ENCODE peak calls at places on chromosomes 1 and 21, in nine cellular contexts. Z is cardiac muscle cell; O is activated gamma-delta T cell; R is H9; U is stimulated activated naive CD4-positive, alpha-beta T cell treated with Interleukin-2 at 50 U/mL for 16 hours; P is kidney epithelial cell; Q is central memory CD8-positive, alpha-beta T cell; W is HFF-Myc; N is AG04450. C is an unnamed sample.

GRCh38 chr21:38831526-38832467 is 26.1 kb downstream of the ETS2 start:
- DNase-seq in W (peak; percentile 82), Q (no peak), Z (peak; percentile 99), R (no peak), O (no peak), P (peak; percentile 94), U (peak; percentile 20), N (peak; percentile 95), C (peak; percentile 97)

GRCh38 chr21:44582055-44582454 is 1.7 kb upstream of the KRTAP10-5 start:
- DNase-seq in R (peak; percentile 21), Z (no peak), W (no peak), O (no peak), U (no peak), P (no peak), Q (no peak), N (no peak), C (no peak)

GRCh38 chr1:12327566-12327965 is 97.7 kb downstream of the VPS13D start:
- DNase-seq in P (no peak), U (no peak), W (no peak), Q (no peak), O (no peak), N (no peak), Z (no peak), R (no peak), C (no peak)

GRCh38 chr1:208511242-208511860 is 267.2 kb upstream of the PLXNA2 start:
- DNase-seq in N (no peak), O (no peak), Q (no peak), W (no peak), Z (no peak), P (no peak), U (no peak), R (no peak), C (peak; percentile 36)

GRCh38 chr1:59765036-59765730 is 49.6 kb upstream of the HOOK1 start:
- DNase-seq in U (no peak), O (no peak), W (no peak), P (no peak), N (no peak), R (no peak), Q (no peak), Z (no peak), C (no peak)

GRCh38 chr1:53130878-53131589 is 11.4 kb downstream of the SLC1A7 start:
- DNase-seq in O (no peak), U (no peak), N (no peak), P (no peak), Q (no peak), W (no peak), R (no peak), Z (no peak), C (no peak)

GRCh38 chr1:149942207-149942606 is 5.5 kb upstream of the MTMR11 start:
- DNase-seq in W (no peak), P (no peak), O (no peak), N (no peak), Q (no peak), Z (peak; percentile 62), R (peak; percentile 67), U (no peak), C (no peak)

GRCh38 chr1:94599090-94599813 is 57.7 kb upstream of the F3 start:
- DNase-seq in O (no peak), N (no peak), P (no peak), W (no peak), Z (peak; percentile 29), U (no peak), Q (no peak), R (peak; percentile 75), C (no peak)

GRCh38 chr1:184632415-184633175 is 122.1 kb downstream of the EDEM3 start:
- DNase-seq in Z (no peak), O (no peak), U (no peak), P (no peak), W (no peak), Q (no peak), R (no peak), N (no peak), C (no peak)

C was measured in adipocyte.